ENCODE peak calls at places on chromosomes 6 and 20, in four cellular contexts. One of them, this sample, is unnamed.

GRCh38 chr6:136012198-136012884 is 160.8 kb downstream of the PDE7B start:
- DNase-seq in H1: no peak
- DNase-seq in GM12878: no peak
- DNase-seq in HepG2: no peak
- DNase-seq in this sample: no peak

GRCh38 chr6:16413399-16413798 is 175.0 kb downstream of the GMPR start:
- DNase-seq in H1: no peak
- DNase-seq in GM12878: no peak
- DNase-seq in HepG2: no peak
- DNase-seq in this sample: no peak

GRCh38 chr6:111874030-111874425 is 776 bp upstream of the FYN start:
- DNase-seq in H1: no peak
- DNase-seq in GM12878: no peak
- DNase-seq in HepG2: no peak
- DNase-seq in this sample: no peak

GRCh38 chr20:19888269-19888669 is 128.9 kb upstream of the NAA20 start:
- DNase-seq in H1: no peak
- DNase-seq in GM12878: no peak
- DNase-seq in HepG2: no peak
- DNase-seq in this sample: no peak

GRCh38 chr6:40989204-40990179 is 49.5 kb downstream of the UNC5CL start:
- DNase-seq in H1: no peak
- DNase-seq in GM12878: no peak
- DNase-seq in HepG2: no peak
- DNase-seq in this sample: no peak

GRCh38 chr6:24385536-24386269 is 17.0 kb upstream of the MRS2 start:
- DNase-seq in H1: no peak
- DNase-seq in GM12878: no peak
- DNase-seq in HepG2: peak; percentile 98
- DNase-seq in this sample: no peak

GRCh38 chr6:167306401-167306998 is 15.4 kb downstream of the UNC93A start:
- DNase-seq in H1: no peak
- DNase-seq in GM12878: no peak
- DNase-seq in HepG2: peak; percentile 50
- DNase-seq in this sample: no peak

GRCh38 chr6:52834481-52834880 is 6.1 kb downstream of the GSTA5 start:
- DNase-seq in H1: no peak
- DNase-seq in GM12878: no peak
- DNase-seq in HepG2: no peak
- DNase-seq in this sample: no peak

GRCh38 chr6:26125015-26125690 is 37.9 kb downstream of the HFE start:
- DNase-seq in H1: no peak
- DNase-seq in GM12878: no peak
- DNase-seq in HepG2: no peak
- DNase-seq in this sample: no peak

GRCh38 chr6:34511214-34511922 is 44.8 kb downstream of the SPDEF start:
- DNase-seq in H1: no peak
- DNase-seq in GM12878: no peak
- DNase-seq in HepG2: no peak
- DNase-seq in this sample: no peak

GRCh38 chr6:88368071-88368787 is 202.1 kb upstream of the CNR1 start:
- DNase-seq in H1: no peak
- DNase-seq in GM12878: no peak
- DNase-seq in HepG2: no peak
- DNase-seq in this sample: no peak

GRCh38 chr6:137342607-137343186 is 123.5 kb upstream of the IFNGR1 start:
- DNase-seq in H1: no peak
- DNase-seq in GM12878: no peak
- DNase-seq in HepG2: no peak
- DNase-seq in this sample: peak; percentile 5

GRCh38 chr6:126118058-126118759 is 131.9 kb downstream of the TRMT11 start:
- DNase-seq in H1: no peak
- DNase-seq in GM12878: no peak
- DNase-seq in HepG2: no peak
- DNase-seq in this sample: no peak

GRCh38 chr6:168877821-168878282 is 375.8 kb downstream of the THBS2 start:
- DNase-seq in H1: no peak
- DNase-seq in GM12878: no peak
- DNase-seq in HepG2: no peak
- DNase-seq in this sample: no peak

GRCh38 chr6:28884423-28885148 is 39.2 kb downstream of the TRIM27 start:
- DNase-seq in H1: no peak
- DNase-seq in GM12878: no peak
- DNase-seq in HepG2: peak; percentile 51
- DNase-seq in this sample: peak; percentile 39

GRCh38 chr6:164097056-164097455 is 682.5 kb downstream of the QKI start:
- DNase-seq in H1: no peak
- DNase-seq in GM12878: no peak
- DNase-seq in HepG2: no peak
- DNase-seq in this sample: no peak

GRCh38 chr6:168848797-168849196 is 404.8 kb downstream of the THBS2 start:
- DNase-seq in H1: no peak
- DNase-seq in GM12878: no peak
- DNase-seq in HepG2: no peak
- DNase-seq in this sample: no peak

GRCh38 chr6:35719830-35720733 is 16.8 kb upstream of the ARMC12 start:
- DNase-seq in H1: peak; percentile 69
- DNase-seq in GM12878: peak; percentile 70
- DNase-seq in HepG2: no peak
- DNase-seq in this sample: peak; percentile 63

GRCh38 chr6:74606488-74607135 is 599.2 kb downstream of the COL12A1 start:
- DNase-seq in H1: no peak
- DNase-seq in GM12878: no peak
- DNase-seq in HepG2: no peak
- DNase-seq in this sample: no peak

GRCh38 chr6:136720045-136720760 is 72.1 kb downstream of the MAP3K5 start:
- DNase-seq in H1: no peak
- DNase-seq in GM12878: peak; percentile 78
- DNase-seq in HepG2: no peak
- DNase-seq in this sample: no peak

GRCh38 chr6:41475737-41476357 is 70.3 kb upstream of the FOXP4 start:
- DNase-seq in H1: no peak
- DNase-seq in GM12878: no peak
- DNase-seq in HepG2: peak; percentile 55
- DNase-seq in this sample: no peak

GRCh38 chr6:5529015-5529414 is 267.7 kb downstream of the FARS2 start:
- DNase-seq in H1: no peak
- DNase-seq in GM12878: no peak
- DNase-seq in HepG2: no peak
- DNase-seq in this sample: no peak

GRCh38 chr6:5520796-5521195 is 259.5 kb downstream of the FARS2 start:
- DNase-seq in H1: no peak
- DNase-seq in GM12878: no peak
- DNase-seq in HepG2: no peak
- DNase-seq in this sample: no peak

GRCh38 chr6:5521322-5521721 is 260.0 kb downstream of the FARS2 start:
- DNase-seq in H1: no peak
- DNase-seq in GM12878: no peak
- DNase-seq in HepG2: no peak
- DNase-seq in this sample: no peak

GRCh38 chr6:5522147-5522546 is 260.8 kb downstream of the FARS2 start:
- DNase-seq in H1: no peak
- DNase-seq in GM12878: no peak
- DNase-seq in HepG2: no peak
- DNase-seq in this sample: no peak

DNA sequence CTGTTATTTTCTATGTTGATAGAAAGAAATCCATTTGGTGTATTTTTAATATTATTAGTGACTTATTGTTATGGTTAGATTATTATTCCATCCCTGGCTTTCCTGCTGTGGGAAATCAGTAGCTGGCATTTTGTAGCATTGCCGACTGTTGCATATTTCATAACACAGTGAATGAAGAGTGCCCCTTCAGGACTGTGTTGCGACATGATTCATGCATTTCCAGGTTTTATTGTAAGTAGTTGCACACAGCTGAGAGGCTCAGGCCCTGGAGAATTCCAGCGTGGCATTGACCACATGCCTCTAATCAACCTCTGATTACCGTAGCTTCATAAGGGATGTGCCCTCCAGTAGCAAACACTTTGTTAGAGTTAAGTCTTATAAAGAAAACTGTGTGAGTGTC is 263.9 kb downstream of the FARS2 start:
- DNase-seq in H1: no peak
- DNase-seq in GM12878: no peak
- DNase-seq in HepG2: no peak
- DNase-seq in this sample: no peak
- TF ChIP-seq TCF12 in H1: no peak
- TF ChIP-seq TCF12 in GM12878: no peak
- TF ChIP-seq TCF12 in HepG2: no peak
- TF ChIP-seq TCF12 in this sample: no peak

GRCh38 chr20:24458441-24458840 is 11.0 kb upstream of the SYNDIG1 start:
- DNase-seq in H1: no peak
- DNase-seq in GM12878: no peak
- DNase-seq in HepG2: no peak
- DNase-seq in this sample: no peak

GRCh38 chr20:24465168-24465567 is 4.3 kb upstream of the SYNDIG1 start:
- DNase-seq in H1: no peak
- DNase-seq in GM12878: no peak
- DNase-seq in HepG2: no peak
- DNase-seq in this sample: no peak

GRCh38 chr20:24462461-24463010 is 6.9 kb upstream of the SYNDIG1 start:
- DNase-seq in H1: no peak
- DNase-seq in GM12878: no peak
- DNase-seq in HepG2: no peak
- DNase-seq in this sample: no peak

GRCh38 chr20:24461848-24462247 is 7.6 kb upstream of the SYNDIG1 start:
- DNase-seq in H1: no peak
- DNase-seq in GM12878: no peak
- DNase-seq in HepG2: no peak
- DNase-seq in this sample: no peak

GRCh38 chr20:24460712-24461111 is 8.7 kb upstream of the SYNDIG1 start:
- DNase-seq in H1: no peak
- DNase-seq in GM12878: no peak
- DNase-seq in HepG2: no peak
- DNase-seq in this sample: no peak
- TF ChIP-seq CTCF in H1: peak; percentile 28
- TF ChIP-seq CTCF in GM12878: no peak
- TF ChIP-seq CTCF in HepG2: no peak
- TF ChIP-seq CTCF in this sample: peak; percentile 24

DNA sequence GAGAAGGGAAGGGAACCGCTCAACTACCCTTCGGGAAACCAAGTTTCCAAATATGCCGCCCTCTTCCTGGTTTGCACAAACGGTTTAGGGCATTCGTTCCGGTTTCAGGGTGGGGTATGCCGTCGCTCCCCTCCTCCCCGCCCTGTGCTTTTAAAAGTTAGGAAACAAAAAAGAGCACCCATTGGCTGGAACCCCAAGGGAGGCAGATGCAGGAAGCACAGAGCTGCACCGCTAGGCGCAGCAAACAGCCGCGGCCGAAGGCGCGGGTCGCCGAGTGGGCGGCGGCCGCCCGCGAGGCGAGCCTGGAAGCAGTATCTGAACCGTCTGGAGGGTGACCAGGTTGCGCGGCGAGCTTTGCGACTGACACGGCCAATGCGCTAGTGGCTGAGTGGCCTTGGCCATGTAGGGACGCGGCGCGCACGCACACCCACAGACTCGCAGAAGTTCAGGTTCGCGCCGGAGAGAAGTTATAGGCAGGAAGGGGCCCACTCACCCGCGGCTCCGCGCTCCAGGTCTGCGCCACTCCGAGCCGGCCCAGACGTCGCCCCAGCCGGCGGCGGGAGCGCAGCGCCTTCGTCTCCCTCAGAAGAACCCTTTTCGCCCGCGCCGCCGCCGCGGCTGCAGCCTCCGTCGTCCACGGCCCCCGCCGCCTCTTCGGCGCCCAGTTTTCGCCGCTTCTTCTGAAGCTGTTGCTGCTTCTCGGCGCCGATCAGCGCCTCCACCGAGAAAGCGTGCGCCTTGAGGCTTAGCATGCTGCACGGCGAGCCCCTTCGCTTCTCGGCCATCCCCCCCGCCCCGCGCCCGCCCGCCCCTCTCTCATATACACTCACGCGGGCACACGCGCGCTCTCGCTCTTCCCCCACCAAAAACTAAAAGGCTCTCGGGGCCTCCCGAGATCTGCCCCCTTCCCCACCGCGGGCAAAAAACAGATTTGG is 734 bp downstream of the TBX18 start:
- DNase-seq in H1: peak; percentile 67
- DNase-seq in GM12878: no peak
- DNase-seq in HepG2: no peak
- DNase-seq in this sample: peak; percentile 56
- TF ChIP-seq TCF12 in H1: no peak
- TF ChIP-seq TCF12 in GM12878: no peak
- TF ChIP-seq TCF12 in HepG2: no peak
- TF ChIP-seq TCF12 in this sample: peak; percentile 8

GRCh38 chr6:44110966-44111365 is 16.3 kb downstream of the MRPL14 start:
- DNase-seq in H1: no peak
- DNase-seq in GM12878: no peak
- DNase-seq in HepG2: no peak
- DNase-seq in this sample: no peak

GRCh38 chr6:44115866-44116265 is 11.4 kb downstream of the MRPL14 start:
- DNase-seq in H1: no peak
- DNase-seq in GM12878: no peak
- DNase-seq in HepG2: no peak
- DNase-seq in this sample: no peak

GRCh38 chr6:44111434-44112417 is 15.5 kb downstream of the MRPL14 start:
- DNase-seq in H1: no peak
- DNase-seq in GM12878: no peak
- DNase-seq in HepG2: peak; percentile 90
- DNase-seq in this sample: no peak

GRCh38 chr6:44110005-44110681 is 17.1 kb downstream of the MRPL14 start:
- DNase-seq in H1: no peak
- DNase-seq in GM12878: no peak
- DNase-seq in HepG2: no peak
- DNase-seq in this sample: no peak

DNA sequence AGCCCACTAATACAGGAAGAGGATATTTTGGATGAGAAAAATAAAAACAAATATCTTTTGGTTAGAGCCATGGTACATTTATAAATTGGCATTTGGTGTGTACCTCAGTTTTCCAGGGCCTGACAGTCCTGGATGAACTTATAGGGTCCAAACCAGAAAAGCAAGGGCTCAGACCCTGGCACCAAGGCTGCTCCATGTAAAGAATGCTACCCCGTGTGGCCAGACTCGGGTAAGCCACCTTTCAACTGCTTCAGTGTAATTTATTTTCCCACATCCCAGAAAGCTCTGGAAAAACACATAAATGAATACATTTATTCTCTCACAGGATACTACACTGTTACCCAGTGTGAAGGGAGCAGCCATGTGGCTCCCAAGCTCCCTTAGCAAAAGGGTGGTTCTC is 13.9 kb downstream of the MRPL14 start:
- DNase-seq in H1: no peak
- DNase-seq in GM12878: no peak
- DNase-seq in HepG2: no peak
- DNase-seq in this sample: peak; percentile 31
- TF ChIP-seq CTCF in H1: peak; percentile 34
- TF ChIP-seq CTCF in GM12878: no peak
- TF ChIP-seq CTCF in HepG2: peak; percentile 32
- TF ChIP-seq CTCF in this sample: peak; percentile 40

GRCh38 chr6:89895273-89895874 is 1.1 kb downstream of the GJA10 start:
- DNase-seq in H1: peak; percentile 76
- DNase-seq in GM12878: no peak
- DNase-seq in HepG2: peak; percentile 12
- DNase-seq in this sample: peak; percentile 31
- TF ChIP-seq TCF12 in H1: no peak
- TF ChIP-seq TCF12 in GM12878: no peak
- TF ChIP-seq TCF12 in HepG2: no peak
- TF ChIP-seq TCF12 in this sample: no peak

GRCh38 chr20:22490287-22491187 is 93.8 kb downstream of the FOXA2 start:
- DNase-seq in H1: peak; percentile 58
- DNase-seq in GM12878: no peak
- DNase-seq in HepG2: peak; percentile 100
- DNase-seq in this sample: no peak
- TF ChIP-seq CTCF in H1: peak; percentile 12
- TF ChIP-seq CTCF in GM12878: no peak
- TF ChIP-seq CTCF in HepG2: peak; percentile 81
- TF ChIP-seq CTCF in this sample: no peak

GRCh38 chr6:100276311-100277057 is 188.2 kb downstream of the SIM1 start:
- DNase-seq in H1: no peak
- DNase-seq in GM12878: no peak
- DNase-seq in HepG2: no peak
- DNase-seq in this sample: no peak
- TF ChIP-seq TCF12 in H1: no peak
- TF ChIP-seq TCF12 in GM12878: no peak
- TF ChIP-seq TCF12 in HepG2: no peak
- TF ChIP-seq TCF12 in this sample: no peak

This sample was measured in SK-N-SH.